ENCODE peak calls at places on chromosomes 7 and 10, in eight cellular contexts. B is colonic mucosa; R is hepatocyte; V is CD8-positive, alpha-beta T cell; N is endodermal cell; F is prostate gland; Z is lower lobe of right lung; K is OCI-LY7. G is an unnamed sample. For H3K4me1, the result is how much of the 10 kb centered on the place peaks cover.

GRCh38 chr10:95221124-95221523 is 27.1 kb downstream of the ACSM6 start:
- DNase-seq in K (no peak), N (no peak), B (no peak), R (no peak), Z (no peak), F (no peak), V (no peak), G (no peak)

GRCh38 chr7:37524807-37525206 is 76.1 kb upstream of the ELMO1 start:
- DNase-seq in V (no peak), R (no peak), Z (no peak), N (no peak), F (peak), B (no peak), K (no peak), G (no peak)

GRCh38 chr10:110647136-110647430 is 2.9 kb downstream of the RBM20 start:
- DNase-seq in N (no peak), F (no peak), V (no peak), R (no peak), K (no peak), Z (no peak), B (no peak), G (no peak)

GRCh38 chr10:5892007-5892406 is 2.0 kb downstream of the FBH1 start:
- DNase-seq in N (no peak), V (no peak), R (no peak), Z (no peak), F (no peak), B (no peak), K (no peak), G (no peak)

GRCh38 chr7:140059288-140060242 is 3.2 kb downstream of the PARP12 start:
- DNase-seq in N (no peak), K (no peak), R (peak), B (peak), V (peak), F (peak), Z (peak), G (peak)

GRCh38 chr7:15558747-15559146 is 3.1 kb downstream of the AGMO start:
- DNase-seq in Z (no peak), N (no peak), V (no peak), K (no peak), B (no peak), R (no peak), F (no peak), G (no peak)

GRCh38 chr10:27225011-27225590 is 15.5 kb downstream of the ACBD5 start:
- DNase-seq in R (no peak), K (no peak), F (no peak), Z (no peak), B (no peak), V (peak), N (no peak), G (no peak)

GRCh38 chr10:34112431-34112830 is 702.7 kb downstream of the PARD3 start:
- DNase-seq in N (no peak), F (no peak), V (no peak), Z (no peak), B (no peak), R (no peak), K (no peak), G (no peak)

GRCh38 chr7:128020161-128020560 is 11.1 kb downstream of the LRRC4 start:
- DNase-seq in V (no peak), B (no peak), F (no peak), Z (no peak), K (peak), R (no peak), N (peak), G (peak)

GRCh38 chr10:89414879-89415821 is 782 bp downstream of the IFIT5 start:
- DNase-seq in N (peak), Z (peak), V (peak), F (peak), B (peak), K (no peak), R (peak), G (peak)

GRCh38 chr10:18793951-18794350 is 134.7 kb downstream of the ARL5B start:
- DNase-seq in Z (no peak), N (no peak), R (peak), V (no peak), F (no peak), K (no peak), B (no peak), G (no peak)

GRCh38 chr10:77513783-77514331 is 123.8 kb downstream of the KCNMA1 start:
- DNase-seq in B (peak), F (peak), Z (no peak), R (peak), V (no peak), K (no peak), N (peak), G (peak)

GRCh38 chr7:135242096-135242684 is 8.6 kb downstream of the STRA8 start:
- DNase-seq in V (no peak), N (no peak), Z (no peak), R (no peak), B (no peak), K (no peak), F (no peak), G (no peak)

GRCh38 chr10:122740640-122741039 is 41.0 kb upstream of the C10orf120 start:
- DNase-seq in B (no peak), R (no peak), N (no peak), K (no peak), V (no peak), Z (no peak), F (no peak), G (no peak)

GRCh38 chr7:73520673-73521635 is 1.1 kb downstream of the BAZ1B start:
- DNase-seq in N (no peak), V (no peak), Z (peak), R (peak), F (no peak), K (peak), B (peak), G (no peak)

GRCh38 chr10:30804478-30805055 is 175.0 kb upstream of the LYZL2 start:
- DNase-seq in N (no peak), F (peak), K (no peak), R (peak), Z (no peak), V (no peak), B (no peak), G (no peak)

GRCh38 chr7:95776561-95777185 is 4.3 kb downstream of the DYNC1I1 start:
- DNase-seq in B (no peak), N (no peak), Z (no peak), F (no peak), K (no peak), V (no peak), R (no peak), G (no peak)

DNA sequence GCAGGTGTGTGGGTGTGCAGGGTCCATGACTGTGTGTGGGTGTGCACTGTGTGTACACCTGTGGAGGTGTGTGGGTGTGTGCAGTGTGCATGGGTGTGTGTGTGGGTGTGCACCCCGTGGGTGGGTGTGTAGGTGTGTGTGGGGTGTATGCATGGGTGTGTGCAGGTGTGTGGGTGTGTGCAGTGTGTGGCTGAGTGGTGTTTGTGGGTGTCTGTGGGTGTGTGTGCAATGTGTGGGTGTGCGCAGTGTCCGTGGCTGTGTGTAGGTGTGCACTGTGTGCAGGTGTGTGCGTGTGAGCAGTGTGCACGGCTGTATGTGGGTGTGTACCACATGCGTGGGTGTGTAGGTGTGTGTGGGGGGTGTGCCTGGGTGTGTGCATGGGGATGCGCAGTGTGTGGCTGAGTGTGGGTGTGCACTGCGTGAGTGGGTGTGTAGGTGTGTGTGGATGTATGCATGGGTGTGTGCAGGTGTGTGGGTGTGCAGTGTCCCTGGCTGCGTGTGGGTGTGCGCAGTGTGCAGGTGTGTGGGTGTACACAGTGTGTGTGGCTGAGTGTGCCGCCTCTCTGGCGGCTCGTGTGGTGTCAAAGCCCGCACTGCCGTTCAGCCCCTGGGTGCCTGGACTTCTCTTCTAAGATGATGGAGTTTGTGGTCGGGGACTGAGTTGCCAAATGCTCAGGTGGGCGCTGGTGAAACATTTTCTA is 208.3 kb downstream of the DNAJB6 start:
- DNase-seq in V (no peak), B (no peak), N (no peak), Z (peak), F (no peak), K (no peak), R (no peak), G (no peak)
- TF ChIP-seq CTCF in V (no peak), B (no peak), N (no peak), Z (no peak), F (no peak), K (no peak), R (no peak), G (no peak)

GRCh38 chr10:75648186-75648761 is 216.8 kb downstream of the LRMDA start:
- DNase-seq in B (no peak), V (no peak), N (no peak), Z (no peak), K (no peak), F (no peak), R (no peak), G (no peak)
- H3K4me1 ChIP-seq in B (under half), V (under half), N (under half), Z (under half), K (under half), F (under half), R (under half), G (under half)

GRCh38 chr7:145151651-145152050 is 315.8 kb upstream of the TPK1 start:
- DNase-seq in K (no peak), Z (no peak), F (no peak), B (no peak), N (no peak), V (no peak), R (no peak), G (no peak)

GRCh38 chr7:145147865-145148264 is 312.0 kb upstream of the TPK1 start:
- DNase-seq in V (no peak), R (no peak), Z (no peak), B (no peak), F (no peak), K (no peak), N (no peak), G (no peak)

GRCh38 chr7:145156834-145157233 is 321.0 kb upstream of the TPK1 start:
- DNase-seq in N (no peak), K (no peak), Z (no peak), V (no peak), B (no peak), R (no peak), F (no peak), G (no peak)

DNA sequence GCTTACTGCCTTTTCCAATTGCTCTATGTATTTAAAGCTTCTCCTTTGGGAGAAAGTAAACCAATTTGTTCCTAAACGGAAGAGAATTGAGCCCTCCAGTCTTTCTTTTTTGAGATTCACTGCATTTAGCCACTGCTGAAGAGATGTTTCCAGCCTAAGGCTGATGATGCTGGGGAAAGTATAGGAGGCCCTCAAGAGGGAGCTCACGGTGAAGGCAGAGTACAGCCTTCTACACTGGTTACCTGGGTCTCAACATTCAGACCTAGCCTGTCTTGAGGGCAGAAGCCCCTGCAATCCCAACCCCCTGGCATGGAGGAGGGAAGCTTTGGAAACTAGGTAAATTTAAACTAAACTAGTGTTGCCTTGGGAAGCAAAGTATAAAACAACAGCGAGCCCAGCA is 316.7 kb upstream of the TPK1 start:
- DNase-seq in F (no peak), R (no peak), B (no peak), N (no peak), K (no peak), V (no peak), Z (no peak), G (no peak)
- TF ChIP-seq CTCF in F (no peak), R (no peak), B (no peak), N (peak), K (no peak), V (no peak), Z (no peak), G (no peak)

DNA sequence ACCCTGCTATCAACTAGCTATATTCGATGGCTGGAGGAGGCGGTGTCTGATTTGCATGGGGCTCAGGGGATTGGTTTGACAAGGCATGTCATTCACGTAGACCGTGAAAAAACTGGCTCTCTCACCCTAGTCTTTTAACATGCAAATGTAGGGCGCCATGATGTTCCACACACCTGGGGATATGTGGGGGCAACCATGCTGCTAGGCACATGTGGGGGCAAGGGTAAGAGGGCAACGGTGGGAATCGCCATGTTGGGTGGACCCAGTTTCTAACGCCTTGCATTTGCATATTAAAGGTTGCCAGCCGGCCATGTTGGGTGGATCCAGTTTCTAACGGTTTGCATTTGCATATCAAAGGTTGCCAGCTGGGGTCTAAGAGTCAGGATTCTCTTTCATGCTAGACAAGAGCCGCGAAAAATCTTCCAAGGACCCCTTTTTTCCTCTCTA is 419.2 kb upstream of the NFE2L3 start:
- DNase-seq in N (peak), F (no peak), B (no peak), R (no peak), Z (no peak), V (no peak), K (no peak), G (no peak)
- H3K4me1 ChIP-seq in N (under half), F (under half), B (under half), R (under half), Z (under half), V (under half), K (under half), G (under half)

GRCh38 chr10:48505394-48506112 is 99.3 kb downstream of the ARHGAP22 start:
- DNase-seq in N (peak), Z (no peak), F (peak), V (no peak), R (no peak), K (no peak), B (peak), G (peak)

GRCh38 chr10:48507494-48507893 is 97.4 kb downstream of the ARHGAP22 start:
- DNase-seq in Z (no peak), V (no peak), N (no peak), R (no peak), F (no peak), B (peak), K (no peak), G (no peak)

GRCh38 chr10:48507933-48508830 is 96.7 kb downstream of the ARHGAP22 start:
- DNase-seq in R (no peak), B (peak), V (no peak), K (no peak), N (peak), F (no peak), Z (no peak), G (peak)

GRCh38 chr10:48504141-48504885 is 100.6 kb downstream of the ARHGAP22 start:
- DNase-seq in R (no peak), F (no peak), V (no peak), K (no peak), Z (no peak), N (peak), B (peak), G (no peak)

DNA sequence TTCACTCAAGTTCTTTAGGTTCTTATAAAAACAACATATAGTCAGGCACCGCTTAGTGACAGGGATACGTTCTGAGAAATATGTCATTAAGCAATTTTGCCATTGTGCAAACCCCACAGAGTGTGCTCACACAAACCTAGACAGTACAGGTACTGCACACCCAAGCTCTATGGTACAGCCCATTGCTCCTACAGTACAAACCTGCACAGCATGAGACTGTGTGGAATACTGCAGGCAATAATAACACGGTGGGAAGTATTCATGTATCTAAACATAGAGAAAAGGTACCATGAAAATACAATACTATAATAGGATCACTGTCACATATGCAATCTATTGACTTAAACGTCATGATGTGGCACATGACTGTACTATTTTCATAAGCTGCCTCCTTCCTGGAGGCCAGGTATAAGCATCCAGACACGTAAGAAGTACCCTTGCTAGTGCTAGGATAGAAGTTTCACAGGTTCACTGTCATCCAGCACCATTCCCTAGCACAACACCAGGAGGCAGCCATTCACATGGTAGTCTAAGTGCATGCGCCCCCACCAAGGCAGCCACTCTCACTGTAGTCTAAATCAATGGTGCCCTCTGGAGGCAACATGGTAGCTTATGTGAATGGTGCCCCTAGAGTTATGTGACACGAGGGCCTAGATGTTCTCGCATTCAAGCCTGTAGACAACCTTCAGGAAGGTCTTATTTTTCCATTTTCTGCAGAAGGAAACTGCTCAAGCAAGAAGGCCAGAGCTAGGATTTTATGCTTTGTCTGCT is 98.5 kb downstream of the ARHGAP22 start:
- DNase-seq in K (peak), V (no peak), N (peak), F (no peak), B (peak), R (peak), Z (no peak), G (peak)
- TF ChIP-seq CTCF in K (peak), V (no peak), N (peak), F (no peak), B (no peak), R (peak), Z (peak), G (peak)

G was measured in BE2C.